ENCODE peak calls at places on chromosome 21, in six cellular contexts. H is hepatocyte, P is left ventricle myocardium superior, O is A549, N is NCI-H146, W is pulmonary artery endothelial cell. F is an unnamed sample.

GRCh38 chr21:45151484-45152115 is 77.2 kb downstream of the ADARB1 start:
- DNase-seq in H (no peak), P (no peak), O (no peak), N (no peak), W (no peak), F (no peak)

GRCh38 chr21:42312626-42313104 is 2.5 kb downstream of the TFF3 start:
- DNase-seq in H (no peak), P (no peak), O (no peak), N (peak; percentile 42), W (no peak), F (no peak)

GRCh38 chr21:16076465-16076864 is 346.7 kb downstream of the USP25 start:
- DNase-seq in H (no peak), P (no peak), O (no peak), N (no peak), W (no peak), F (no peak)

GRCh38 chr21:33152228-33153130 is 77.3 kb upstream of the IFNAR2 start:
- DNase-seq in H (no peak), P (no peak), O (no peak), N (no peak), W (no peak), F (no peak)

GRCh38 chr21:27269646-27270045 is 302.8 kb upstream of the ADAMTS5 start:
- DNase-seq in H (peak; percentile 28), P (no peak), O (no peak), N (no peak), W (no peak), F (no peak)

GRCh38 chr21:37503848-37504467 is 137.4 kb downstream of the DYRK1A start:
- DNase-seq in H (peak; percentile 40), P (no peak), O (no peak), N (no peak), W (peak; percentile 45), F (no peak)

GRCh38 chr21:31733521-31734149 is 1.7 kb upstream of the SCAF4 start:
- DNase-seq in H (no peak), P (no peak), O (no peak), N (no peak), W (no peak), F (no peak)

GRCh38 chr21:25385912-25386474 is 221.3 kb downstream of the MRPL39 start:
- DNase-seq in H (peak; percentile 86), P (no peak), O (peak; percentile 57), N (peak; percentile 71), W (no peak), F (peak; percentile 38)